ENCODE peak calls at places on chromosome 17, in eight cellular contexts. One of them, this sample, is unnamed.

GRCh38 chr17:59141860-59142259 is 13.1 kb downstream of the SKA2 start:
- DNase-seq in CD8-positive, alpha-beta T cell: no peak
- DNase-seq in RWPE2: no peak
- DNase-seq in AG09319: no peak
- DNase-seq in kidney epithelial cell: no peak
- DNase-seq in kidney: no peak
- DNase-seq in foreskin fibroblast: no peak
- DNase-seq in OCI-LY7: no peak
- DNase-seq in this sample: no peak

GRCh38 chr17:17468217-17469010 is 8.4 kb upstream of the MED9 start:
- DNase-seq in RWPE2: no peak
- DNase-seq in foreskin fibroblast: no peak
- DNase-seq in kidney: no peak
- DNase-seq in AG09319: no peak
- DNase-seq in OCI-LY7: no peak
- DNase-seq in CD8-positive, alpha-beta T cell: no peak
- DNase-seq in kidney epithelial cell: no peak
- DNase-seq in this sample: no peak

GRCh38 chr17:37392024-37392590 is 14.5 kb downstream of the ACACA start:
- DNase-seq in foreskin fibroblast: peak
- DNase-seq in RWPE2: no peak
- DNase-seq in kidney epithelial cell: peak
- DNase-seq in CD8-positive, alpha-beta T cell: no peak
- DNase-seq in OCI-LY7: no peak
- DNase-seq in kidney: no peak
- DNase-seq in AG09319: no peak
- DNase-seq in this sample: peak

GRCh38 chr17:75721463-75722011 is 278 bp downstream of the ITGB4 start:
- DNase-seq in RWPE2: no peak
- DNase-seq in kidney epithelial cell: no peak
- DNase-seq in OCI-LY7: no peak
- DNase-seq in foreskin fibroblast: no peak
- DNase-seq in kidney: no peak
- DNase-seq in CD8-positive, alpha-beta T cell: no peak
- DNase-seq in AG09319: no peak
- DNase-seq in this sample: no peak

GRCh38 chr17:9364837-9365430 is 210.7 kb downstream of the STX8 start:
- DNase-seq in OCI-LY7: no peak
- DNase-seq in AG09319: no peak
- DNase-seq in foreskin fibroblast: peak
- DNase-seq in CD8-positive, alpha-beta T cell: no peak
- DNase-seq in kidney: no peak
- DNase-seq in RWPE2: no peak
- DNase-seq in kidney epithelial cell: no peak
- DNase-seq in this sample: no peak

GRCh38 chr17:75676461-75676860 is 9.3 kb downstream of the SAP30BP start:
- DNase-seq in AG09319: no peak
- DNase-seq in kidney epithelial cell: no peak
- DNase-seq in foreskin fibroblast: no peak
- DNase-seq in kidney: no peak
- DNase-seq in CD8-positive, alpha-beta T cell: no peak
- DNase-seq in RWPE2: no peak
- DNase-seq in OCI-LY7: no peak
- DNase-seq in this sample: no peak

GRCh38 chr17:56891751-56892150 is 22.1 kb downstream of the TRIM25 start:
- DNase-seq in RWPE2: no peak
- DNase-seq in AG09319: no peak
- DNase-seq in foreskin fibroblast: no peak
- DNase-seq in CD8-positive, alpha-beta T cell: peak
- DNase-seq in kidney epithelial cell: no peak
- DNase-seq in kidney: no peak
- DNase-seq in OCI-LY7: no peak
- DNase-seq in this sample: no peak

GRCh38 chr17:14282700-14283099 is 18.2 kb upstream of the HS3ST3B1 start:
- DNase-seq in foreskin fibroblast: no peak
- DNase-seq in RWPE2: no peak
- DNase-seq in kidney epithelial cell: no peak
- DNase-seq in kidney: no peak
- DNase-seq in CD8-positive, alpha-beta T cell: no peak
- DNase-seq in AG09319: no peak
- DNase-seq in OCI-LY7: no peak
- DNase-seq in this sample: no peak

GRCh38 chr17:53837131-53837530 is 14.4 kb downstream of the KIF2B start:
- DNase-seq in OCI-LY7: no peak
- DNase-seq in kidney: no peak
- DNase-seq in foreskin fibroblast: no peak
- DNase-seq in CD8-positive, alpha-beta T cell: no peak
- DNase-seq in RWPE2: no peak
- DNase-seq in AG09319: no peak
- DNase-seq in kidney epithelial cell: peak
- DNase-seq in this sample: no peak

GRCh38 chr17:67139784-67140665 is 95.7 kb downstream of the CACNG1 start:
- DNase-seq in kidney: no peak
- DNase-seq in kidney epithelial cell: no peak
- DNase-seq in OCI-LY7: no peak
- DNase-seq in RWPE2: no peak
- DNase-seq in foreskin fibroblast: peak
- DNase-seq in CD8-positive, alpha-beta T cell: no peak
- DNase-seq in AG09319: no peak
- DNase-seq in this sample: no peak

GRCh38 chr17:75090871-75091854 is 3.4 kb downstream of the SLC16A5 start:
- DNase-seq in OCI-LY7: no peak
- DNase-seq in foreskin fibroblast: peak
- DNase-seq in kidney: peak
- DNase-seq in kidney epithelial cell: no peak
- DNase-seq in RWPE2: no peak
- DNase-seq in CD8-positive, alpha-beta T cell: no peak
- DNase-seq in AG09319: no peak
- DNase-seq in this sample: no peak

GRCh38 chr17:83089322-83090156 is 10.1 kb downstream of the METRNL start:
- DNase-seq in RWPE2: no peak
- DNase-seq in AG09319: no peak
- DNase-seq in kidney: no peak
- DNase-seq in foreskin fibroblast: peak
- DNase-seq in CD8-positive, alpha-beta T cell: no peak
- DNase-seq in OCI-LY7: no peak
- DNase-seq in kidney epithelial cell: no peak
- DNase-seq in this sample: no peak

GRCh38 chr17:79044462-79044861 is 20.5 kb downstream of the C1QTNF1 start:
- DNase-seq in CD8-positive, alpha-beta T cell: no peak
- DNase-seq in kidney: no peak
- DNase-seq in kidney epithelial cell: no peak
- DNase-seq in RWPE2: no peak
- DNase-seq in AG09319: no peak
- DNase-seq in foreskin fibroblast: no peak
- DNase-seq in OCI-LY7: no peak
- DNase-seq in this sample: no peak

GRCh38 chr17:1767358-1767757 is 5.5 kb downstream of the SERPINF1 start:
- DNase-seq in foreskin fibroblast: no peak
- DNase-seq in CD8-positive, alpha-beta T cell: no peak
- DNase-seq in kidney epithelial cell: no peak
- DNase-seq in AG09319: no peak
- DNase-seq in kidney: no peak
- DNase-seq in RWPE2: no peak
- DNase-seq in OCI-LY7: no peak
- DNase-seq in this sample: no peak
- TF ChIP-seq CTCF in foreskin fibroblast: no peak
- TF ChIP-seq CTCF in CD8-positive, alpha-beta T cell: no peak
- TF ChIP-seq CTCF in kidney epithelial cell: no peak
- TF ChIP-seq CTCF in AG09319: no peak
- TF ChIP-seq CTCF in kidney: no peak
- TF ChIP-seq CTCF in RWPE2: no peak
- TF ChIP-seq CTCF in OCI-LY7: peak
- TF ChIP-seq CTCF in this sample: no peak

GRCh38 chr17:44219636-44220210 is at the start of gene UBTF:
- DNase-seq in foreskin fibroblast: peak
- DNase-seq in AG09319: no peak
- DNase-seq in OCI-LY7: peak
- DNase-seq in kidney: peak
- DNase-seq in kidney epithelial cell: no peak
- DNase-seq in RWPE2: peak
- DNase-seq in CD8-positive, alpha-beta T cell: peak
- DNase-seq in this sample: no peak
- TF ChIP-seq CTCF in foreskin fibroblast: no peak
- TF ChIP-seq CTCF in AG09319: no peak
- TF ChIP-seq CTCF in OCI-LY7: no peak
- TF ChIP-seq CTCF in kidney: peak
- TF ChIP-seq CTCF in kidney epithelial cell: no peak
- TF ChIP-seq CTCF in RWPE2: no peak
- TF ChIP-seq CTCF in CD8-positive, alpha-beta T cell: no peak
- TF ChIP-seq CTCF in this sample: no peak

DNA sequence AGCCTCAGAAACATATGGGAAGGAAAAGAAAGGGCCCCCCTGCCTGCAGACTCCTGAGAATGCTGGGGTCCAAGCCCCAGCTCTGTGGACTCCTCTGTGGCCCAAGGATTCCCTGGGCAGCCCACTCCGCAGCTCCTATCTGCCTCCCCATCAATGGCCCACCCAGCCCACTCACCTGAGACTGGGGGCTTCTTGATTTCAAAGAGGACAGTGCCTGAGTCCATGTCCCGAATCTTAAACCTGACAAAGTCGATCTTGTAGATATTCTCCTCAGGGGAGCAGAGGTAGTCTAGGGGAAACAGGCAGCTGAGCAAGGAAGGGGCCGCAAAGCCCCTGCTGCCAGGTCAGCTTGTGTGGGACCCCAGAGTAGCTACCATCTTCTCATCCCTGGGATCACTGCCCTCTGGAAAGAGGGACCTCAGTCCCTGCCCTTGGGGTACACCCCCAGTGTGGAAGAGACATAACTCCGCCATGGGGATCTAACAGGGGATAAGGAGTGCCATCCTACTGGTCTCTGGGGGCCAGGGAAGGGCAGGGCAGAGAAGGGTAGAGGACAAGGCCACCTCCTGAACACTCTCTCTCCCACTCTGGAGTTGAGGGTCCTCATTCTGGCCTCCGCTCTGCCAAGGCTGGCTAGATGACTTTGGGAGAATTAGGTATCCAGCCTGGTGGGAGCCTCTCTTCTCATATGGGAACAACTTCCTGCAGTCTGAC is 3.9 kb downstream of the UNC119 start:
- DNase-seq in RWPE2: no peak
- DNase-seq in AG09319: no peak
- DNase-seq in kidney epithelial cell: no peak
- DNase-seq in OCI-LY7: no peak
- DNase-seq in kidney: no peak
- DNase-seq in foreskin fibroblast: no peak
- DNase-seq in CD8-positive, alpha-beta T cell: no peak
- DNase-seq in this sample: no peak
- TF ChIP-seq CTCF in RWPE2: peak
- TF ChIP-seq CTCF in AG09319: no peak
- TF ChIP-seq CTCF in kidney epithelial cell: no peak
- TF ChIP-seq CTCF in OCI-LY7: peak
- TF ChIP-seq CTCF in kidney: no peak
- TF ChIP-seq CTCF in foreskin fibroblast: no peak
- TF ChIP-seq CTCF in CD8-positive, alpha-beta T cell: no peak
- TF ChIP-seq CTCF in this sample: no peak

DNA sequence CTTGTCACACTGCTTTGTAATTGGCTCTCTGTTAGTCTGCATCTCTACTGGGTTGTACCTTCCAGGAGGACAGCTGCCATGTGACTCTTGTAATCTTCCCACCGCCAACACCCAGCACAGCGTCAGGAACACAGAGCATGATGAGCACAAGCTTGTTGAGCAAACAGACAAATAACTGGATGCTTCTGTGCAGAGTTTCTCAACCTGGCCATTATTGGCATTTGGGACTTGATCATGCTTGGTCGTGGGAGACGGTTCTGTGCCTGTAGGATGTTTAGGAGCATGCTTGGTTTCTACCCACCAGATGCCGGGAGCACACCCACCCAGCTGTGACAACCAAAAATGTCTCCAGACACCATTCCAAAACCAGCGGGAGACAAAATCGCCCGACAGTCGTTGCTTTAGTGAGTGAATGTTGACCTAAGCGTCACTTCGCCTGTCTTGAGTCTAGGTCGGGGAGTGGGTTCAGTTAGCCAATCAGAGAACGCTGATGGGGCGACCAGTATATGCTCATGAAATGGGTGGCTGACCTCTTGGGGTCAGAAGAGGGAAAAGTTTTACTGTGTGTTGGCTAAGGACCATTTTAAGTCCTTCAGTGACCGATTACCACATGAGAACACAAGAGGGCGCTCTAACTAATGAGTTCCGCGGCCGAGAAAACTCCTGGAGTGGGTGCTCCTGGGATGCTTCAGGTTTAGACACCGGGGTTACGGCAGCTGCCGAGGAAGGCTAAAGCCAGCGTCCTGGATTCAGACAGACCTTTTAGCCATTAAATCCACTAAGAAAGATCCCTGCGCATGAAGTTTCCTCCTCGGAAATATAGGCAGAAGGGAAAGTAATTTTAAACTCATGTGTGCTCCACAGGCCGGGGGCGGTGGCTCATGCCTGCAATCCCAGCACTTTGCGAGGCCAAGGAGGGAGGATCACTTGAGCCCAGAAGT is 57.8 kb upstream of the TEX2 start:
- DNase-seq in kidney: peak
- DNase-seq in foreskin fibroblast: peak
- DNase-seq in kidney epithelial cell: no peak
- DNase-seq in OCI-LY7: peak
- DNase-seq in AG09319: no peak
- DNase-seq in RWPE2: no peak
- DNase-seq in CD8-positive, alpha-beta T cell: peak
- DNase-seq in this sample: peak
- TF ChIP-seq CTCF in kidney: peak
- TF ChIP-seq CTCF in foreskin fibroblast: peak
- TF ChIP-seq CTCF in kidney epithelial cell: peak
- TF ChIP-seq CTCF in OCI-LY7: peak
- TF ChIP-seq CTCF in AG09319: peak
- TF ChIP-seq CTCF in RWPE2: peak
- TF ChIP-seq CTCF in CD8-positive, alpha-beta T cell: peak
- TF ChIP-seq CTCF in this sample: peak

GRCh38 chr17:40284085-40284713 is 3.5 kb upstream of the CDC6 start:
- DNase-seq in OCI-LY7: no peak
- DNase-seq in RWPE2: no peak
- DNase-seq in kidney: no peak
- DNase-seq in CD8-positive, alpha-beta T cell: no peak
- DNase-seq in foreskin fibroblast: peak
- DNase-seq in kidney epithelial cell: peak
- DNase-seq in AG09319: peak
- DNase-seq in this sample: no peak
- TF ChIP-seq CTCF in OCI-LY7: peak
- TF ChIP-seq CTCF in RWPE2: peak
- TF ChIP-seq CTCF in kidney: no peak
- TF ChIP-seq CTCF in CD8-positive, alpha-beta T cell: no peak
- TF ChIP-seq CTCF in foreskin fibroblast: peak
- TF ChIP-seq CTCF in kidney epithelial cell: no peak
- TF ChIP-seq CTCF in AG09319: peak
- TF ChIP-seq CTCF in this sample: peak

GRCh38 chr17:45366691-45367090 is 49.9 kb upstream of the MAP3K14 start:
- DNase-seq in foreskin fibroblast: no peak
- DNase-seq in CD8-positive, alpha-beta T cell: no peak
- DNase-seq in OCI-LY7: no peak
- DNase-seq in kidney epithelial cell: no peak
- DNase-seq in AG09319: no peak
- DNase-seq in kidney: no peak
- DNase-seq in RWPE2: peak
- DNase-seq in this sample: no peak
- TF ChIP-seq CTCF in foreskin fibroblast: no peak
- TF ChIP-seq CTCF in CD8-positive, alpha-beta T cell: no peak
- TF ChIP-seq CTCF in OCI-LY7: no peak
- TF ChIP-seq CTCF in kidney epithelial cell: no peak
- TF ChIP-seq CTCF in AG09319: no peak
- TF ChIP-seq CTCF in kidney: no peak
- TF ChIP-seq CTCF in RWPE2: no peak
- TF ChIP-seq CTCF in this sample: no peak